ENCODE peak calls at places on chromosome 10, in seven cellular contexts. One of them, this sample, is unnamed.
A peak's percentile ranks its signal among the peaks of the same experiment; 100 is the strongest.

GRCh38 chr10:63798599-63799498 is 277.6 kb downstream of the REEP3 start:
- DNase-seq in IMR-90: peak; percentile 78
- DNase-seq in HepG2: peak; percentile 1
- DNase-seq in HFFc6: peak; percentile 61
- DNase-seq in transverse colon: peak; percentile 33
- DNase-seq in cardiac fibroblast: peak; percentile 91
- DNase-seq in H1: no peak
- DNase-seq in this sample: no peak

GRCh38 chr10:114624941-114625780 is 32.9 kb downstream of the ABLIM1 start:
- DNase-seq in IMR-90: peak; percentile 46
- DNase-seq in HepG2: peak; percentile 22
- DNase-seq in HFFc6: no peak
- DNase-seq in transverse colon: no peak
- DNase-seq in cardiac fibroblast: no peak
- DNase-seq in H1: no peak
- DNase-seq in this sample: no peak

GRCh38 chr10:66365686-66366085 is 560.1 kb upstream of the LRRTM3 start:
- DNase-seq in IMR-90: no peak
- DNase-seq in HepG2: no peak
- DNase-seq in HFFc6: no peak
- DNase-seq in transverse colon: no peak
- DNase-seq in cardiac fibroblast: no peak
- DNase-seq in H1: no peak
- DNase-seq in this sample: no peak

GRCh38 chr10:14838582-14839304 is 637 bp downstream of the HSPA14 start:
- DNase-seq in IMR-90: no peak
- DNase-seq in HepG2: peak; percentile 18
- DNase-seq in HFFc6: no peak
- DNase-seq in transverse colon: peak; percentile 41
- DNase-seq in cardiac fibroblast: peak; percentile 26
- DNase-seq in H1: peak; percentile 13
- DNase-seq in this sample: no peak

GRCh38 chr10:6002809-6003500 is 25.6 kb upstream of the IL15RA start:
- DNase-seq in IMR-90: no peak
- DNase-seq in HepG2: no peak
- DNase-seq in HFFc6: no peak
- DNase-seq in transverse colon: no peak
- DNase-seq in cardiac fibroblast: no peak
- DNase-seq in H1: no peak
- DNase-seq in this sample: no peak

GRCh38 chr10:119667562-119668328 is 16.6 kb downstream of the BAG3 start:
- DNase-seq in IMR-90: peak; percentile 98
- DNase-seq in HepG2: peak; percentile 68
- DNase-seq in HFFc6: peak; percentile 98
- DNase-seq in transverse colon: peak; percentile 33
- DNase-seq in cardiac fibroblast: peak; percentile 93
- DNase-seq in H1: peak; percentile 15
- DNase-seq in this sample: no peak

GRCh38 chr10:110460111-110460809 is 37.4 kb upstream of the DUSP5 start:
- DNase-seq in IMR-90: peak; percentile 34
- DNase-seq in HepG2: peak; percentile 32
- DNase-seq in HFFc6: no peak
- DNase-seq in transverse colon: peak; percentile 42
- DNase-seq in cardiac fibroblast: no peak
- DNase-seq in H1: no peak
- DNase-seq in this sample: peak; percentile 40

GRCh38 chr10:124450010-124450782 is at the start of gene NKX1-2:
- DNase-seq in IMR-90: no peak
- DNase-seq in HepG2: no peak
- DNase-seq in HFFc6: no peak
- DNase-seq in transverse colon: no peak
- DNase-seq in cardiac fibroblast: no peak
- DNase-seq in H1: no peak
- DNase-seq in this sample: no peak

GRCh38 chr10:100913470-100913865 is 705 bp downstream of the SLF2 start:
- DNase-seq in IMR-90: no peak
- DNase-seq in HepG2: no peak
- DNase-seq in HFFc6: no peak
- DNase-seq in transverse colon: no peak
- DNase-seq in cardiac fibroblast: no peak
- DNase-seq in H1: no peak
- DNase-seq in this sample: no peak

GRCh38 chr10:117818696-117819095 is 228.0 kb downstream of the RAB11FIP2 start:
- DNase-seq in IMR-90: no peak
- DNase-seq in HepG2: no peak
- DNase-seq in HFFc6: no peak
- DNase-seq in transverse colon: no peak
- DNase-seq in cardiac fibroblast: no peak
- DNase-seq in H1: no peak
- DNase-seq in this sample: no peak

GRCh38 chr10:117823980-117824379 is 222.8 kb downstream of the RAB11FIP2 start:
- DNase-seq in IMR-90: no peak
- DNase-seq in HepG2: no peak
- DNase-seq in HFFc6: no peak
- DNase-seq in transverse colon: no peak
- DNase-seq in cardiac fibroblast: no peak
- DNase-seq in H1: no peak
- DNase-seq in this sample: no peak
- TF ChIP-seq CTCF in IMR-90: no peak
- TF ChIP-seq CTCF in HepG2: no peak
- TF ChIP-seq CTCF in HFFc6: no peak
- TF ChIP-seq CTCF in transverse colon: no peak
- TF ChIP-seq CTCF in cardiac fibroblast: no peak
- TF ChIP-seq CTCF in H1: no peak
- TF ChIP-seq CTCF in this sample: no peak

DNA sequence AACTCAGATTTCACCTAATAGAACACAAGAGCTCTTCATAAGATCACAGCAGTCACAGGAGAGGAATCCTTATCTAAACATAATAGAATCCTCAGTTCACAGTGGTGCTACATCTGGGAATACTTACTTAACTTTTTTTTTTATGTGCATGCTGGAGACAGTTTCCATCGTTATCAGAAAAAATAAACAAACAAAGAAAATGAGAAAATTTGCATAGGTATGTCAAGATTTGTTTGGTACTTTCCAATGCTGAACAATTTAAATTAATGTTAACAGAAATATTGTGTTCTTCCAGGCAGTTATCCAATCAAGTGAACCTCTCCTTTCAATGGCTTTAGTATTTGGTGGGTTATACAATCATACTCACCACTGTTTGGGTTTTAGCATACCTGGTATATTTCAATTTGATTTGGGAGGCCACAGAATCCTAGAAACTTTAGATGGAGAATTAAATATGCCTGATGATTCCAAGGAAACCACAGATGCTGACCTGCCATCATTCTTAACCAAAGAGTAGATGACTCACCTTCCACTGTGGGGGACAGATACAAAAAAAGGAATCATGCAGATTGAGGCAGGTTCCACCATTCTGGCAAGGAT is 6.4 kb downstream of the CUBN start:
- DNase-seq in IMR-90: peak; percentile 86
- DNase-seq in HepG2: no peak
- DNase-seq in HFFc6: peak; percentile 88
- DNase-seq in transverse colon: no peak
- DNase-seq in cardiac fibroblast: peak; percentile 19
- DNase-seq in H1: no peak
- DNase-seq in this sample: no peak
- TF ChIP-seq CTCF in IMR-90: no peak
- TF ChIP-seq CTCF in HepG2: no peak
- TF ChIP-seq CTCF in HFFc6: no peak
- TF ChIP-seq CTCF in transverse colon: no peak
- TF ChIP-seq CTCF in cardiac fibroblast: no peak
- TF ChIP-seq CTCF in H1: no peak
- TF ChIP-seq CTCF in this sample: no peak

GRCh38 chr10:102115775-102116174 is 4.4 kb downstream of the LDB1 start:
- DNase-seq in IMR-90: peak; percentile 24
- DNase-seq in HepG2: no peak
- DNase-seq in HFFc6: no peak
- DNase-seq in transverse colon: no peak
- DNase-seq in cardiac fibroblast: no peak
- DNase-seq in H1: no peak
- DNase-seq in this sample: no peak

GRCh38 chr10:102114861-102115618 is 5.1 kb downstream of the LDB1 start:
- DNase-seq in IMR-90: peak; percentile 65
- DNase-seq in HepG2: peak; percentile 79
- DNase-seq in HFFc6: peak; percentile 66
- DNase-seq in transverse colon: peak; percentile 94
- DNase-seq in cardiac fibroblast: peak; percentile 81
- DNase-seq in H1: no peak
- DNase-seq in this sample: peak; percentile 70

GRCh38 chr10:102119417-102120141 is 589 bp downstream of the LDB1 start:
- DNase-seq in IMR-90: peak; percentile 67
- DNase-seq in HepG2: no peak
- DNase-seq in HFFc6: peak; percentile 71
- DNase-seq in transverse colon: peak; percentile 82
- DNase-seq in cardiac fibroblast: peak; percentile 88
- DNase-seq in H1: no peak
- DNase-seq in this sample: peak; percentile 32

GRCh38 chr10:102118867-102119266 is 1.3 kb downstream of the LDB1 start:
- DNase-seq in IMR-90: peak; percentile 20
- DNase-seq in HepG2: no peak
- DNase-seq in HFFc6: no peak
- DNase-seq in transverse colon: peak; percentile 57
- DNase-seq in cardiac fibroblast: peak; percentile 54
- DNase-seq in H1: no peak
- DNase-seq in this sample: peak; percentile 59

GRCh38 chr10:102117391-102118159 is 2.6 kb downstream of the LDB1 start:
- DNase-seq in IMR-90: peak; percentile 73
- DNase-seq in HepG2: peak; percentile 78
- DNase-seq in HFFc6: peak; percentile 58
- DNase-seq in transverse colon: peak; percentile 81
- DNase-seq in cardiac fibroblast: peak; percentile 91
- DNase-seq in H1: no peak
- DNase-seq in this sample: peak; percentile 26
- TF ChIP-seq CTCF in IMR-90: peak; percentile 33
- TF ChIP-seq CTCF in HepG2: peak; percentile 43
- TF ChIP-seq CTCF in HFFc6: peak; percentile 56
- TF ChIP-seq CTCF in transverse colon: no peak
- TF ChIP-seq CTCF in cardiac fibroblast: peak; percentile 15
- TF ChIP-seq CTCF in H1: peak; percentile 30
- TF ChIP-seq CTCF in this sample: no peak

GRCh38 chr10:68553138-68553537 is 7.0 kb upstream of the TET1 start:
- DNase-seq in IMR-90: no peak
- DNase-seq in HepG2: no peak
- DNase-seq in HFFc6: no peak
- DNase-seq in transverse colon: no peak
- DNase-seq in cardiac fibroblast: no peak
- DNase-seq in H1: no peak
- DNase-seq in this sample: no peak

GRCh38 chr10:68553599-68553998 is 6.5 kb upstream of the TET1 start:
- DNase-seq in IMR-90: no peak
- DNase-seq in HepG2: no peak
- DNase-seq in HFFc6: no peak
- DNase-seq in transverse colon: no peak
- DNase-seq in cardiac fibroblast: no peak
- DNase-seq in H1: no peak
- DNase-seq in this sample: no peak

GRCh38 chr10:68550747-68551411 is 9.3 kb upstream of the TET1 start:
- DNase-seq in IMR-90: peak; percentile 82
- DNase-seq in HepG2: peak; percentile 60
- DNase-seq in HFFc6: peak; percentile 80
- DNase-seq in transverse colon: peak; percentile 60
- DNase-seq in cardiac fibroblast: peak; percentile 92
- DNase-seq in H1: peak; percentile 59
- DNase-seq in this sample: no peak
- TF ChIP-seq CTCF in IMR-90: peak; percentile 73
- TF ChIP-seq CTCF in HepG2: peak; percentile 69
- TF ChIP-seq CTCF in HFFc6: peak; percentile 86
- TF ChIP-seq CTCF in transverse colon: peak; percentile 69
- TF ChIP-seq CTCF in cardiac fibroblast: peak; percentile 95
- TF ChIP-seq CTCF in H1: peak; percentile 19
- TF ChIP-seq CTCF in this sample: no peak

GRCh38 chr10:85111271-85111670 is 782.9 kb downstream of the CCSER2 start:
- DNase-seq in IMR-90: no peak
- DNase-seq in HepG2: no peak
- DNase-seq in HFFc6: no peak
- DNase-seq in transverse colon: no peak
- DNase-seq in cardiac fibroblast: no peak
- DNase-seq in H1: no peak
- DNase-seq in this sample: no peak

GRCh38 chr10:85100495-85100894 is 772.1 kb downstream of the CCSER2 start:
- DNase-seq in IMR-90: no peak
- DNase-seq in HepG2: no peak
- DNase-seq in HFFc6: no peak
- DNase-seq in transverse colon: no peak
- DNase-seq in cardiac fibroblast: peak; percentile 3
- DNase-seq in H1: no peak
- DNase-seq in this sample: no peak

DNA sequence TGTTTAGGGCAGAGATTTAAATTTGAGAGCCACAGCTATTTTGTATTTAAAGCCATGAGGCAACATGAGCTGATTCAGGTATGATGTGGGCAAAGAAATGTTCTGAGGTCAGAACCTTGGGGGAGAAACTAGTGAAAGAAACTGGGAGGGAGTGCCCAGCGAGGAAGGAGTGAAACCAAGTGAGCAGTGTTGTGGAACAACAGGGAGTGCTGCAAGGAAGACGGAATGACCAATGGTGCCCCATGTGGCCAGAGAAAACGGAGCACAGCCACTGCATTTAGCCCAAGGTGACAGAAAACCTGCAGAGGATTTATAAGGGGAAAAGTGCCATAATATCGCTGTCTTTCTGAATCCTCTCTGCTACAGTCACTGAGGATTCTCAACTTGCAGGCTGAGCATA is 777.2 kb downstream of the CCSER2 start:
- DNase-seq in IMR-90: no peak
- DNase-seq in HepG2: no peak
- DNase-seq in HFFc6: no peak
- DNase-seq in transverse colon: no peak
- DNase-seq in cardiac fibroblast: no peak
- DNase-seq in H1: peak; percentile 19
- DNase-seq in this sample: no peak
- TF ChIP-seq CTCF in IMR-90: no peak
- TF ChIP-seq CTCF in HepG2: peak; percentile 13
- TF ChIP-seq CTCF in HFFc6: no peak
- TF ChIP-seq CTCF in transverse colon: no peak
- TF ChIP-seq CTCF in cardiac fibroblast: no peak
- TF ChIP-seq CTCF in H1: peak; percentile 64
- TF ChIP-seq CTCF in this sample: no peak

GRCh38 chr10:22437620-22438588 is 92.6 kb downstream of the SPAG6 start:
- DNase-seq in IMR-90: peak; percentile 19
- DNase-seq in HepG2: peak; percentile 62
- DNase-seq in HFFc6: no peak
- DNase-seq in transverse colon: no peak
- DNase-seq in cardiac fibroblast: peak; percentile 41
- DNase-seq in H1: no peak
- DNase-seq in this sample: no peak

GRCh38 chr10:22436526-22436892 is 91.2 kb downstream of the SPAG6 start:
- DNase-seq in IMR-90: no peak
- DNase-seq in HepG2: no peak
- DNase-seq in HFFc6: no peak
- DNase-seq in transverse colon: peak; percentile 51
- DNase-seq in cardiac fibroblast: no peak
- DNase-seq in H1: no peak
- DNase-seq in this sample: no peak

GRCh38 chr10:22438714-22439113 is 93.4 kb downstream of the SPAG6 start:
- DNase-seq in IMR-90: no peak
- DNase-seq in HepG2: no peak
- DNase-seq in HFFc6: no peak
- DNase-seq in transverse colon: no peak
- DNase-seq in cardiac fibroblast: no peak
- DNase-seq in H1: no peak
- DNase-seq in this sample: no peak

GRCh38 chr10:22435650-22436049 is 90.4 kb downstream of the SPAG6 start:
- DNase-seq in IMR-90: no peak
- DNase-seq in HepG2: no peak
- DNase-seq in HFFc6: no peak
- DNase-seq in transverse colon: peak; percentile 12
- DNase-seq in cardiac fibroblast: no peak
- DNase-seq in H1: no peak
- DNase-seq in this sample: no peak

GRCh38 chr10:22436893-22437619 is 91.8 kb downstream of the SPAG6 start:
- DNase-seq in IMR-90: peak; percentile 89
- DNase-seq in HepG2: peak; percentile 10
- DNase-seq in HFFc6: peak; percentile 86
- DNase-seq in transverse colon: peak; percentile 91
- DNase-seq in cardiac fibroblast: peak; percentile 96
- DNase-seq in H1: peak; percentile 79
- DNase-seq in this sample: peak; percentile 88
- TF ChIP-seq CTCF in IMR-90: no peak
- TF ChIP-seq CTCF in HepG2: no peak
- TF ChIP-seq CTCF in HFFc6: no peak
- TF ChIP-seq CTCF in transverse colon: peak; percentile 30
- TF ChIP-seq CTCF in cardiac fibroblast: no peak
- TF ChIP-seq CTCF in H1: no peak
- TF ChIP-seq CTCF in this sample: no peak